ENCODE peak calls at places on chromosomes 12 and 14, in seven cellular contexts. T is CD4-positive, CD25-positive, alpha-beta regulatory T cell; M is heart right ventricle; P is heart left ventricle; K is right cardiac atrium; Z is keratinocyte; O is IMR-90. W is an unnamed sample. For H3K27me3 and H3K4me1, the result is how much of the 10 kb centered on the place peaks cover.

GRCh38 chr12:1922075-1922709 is 3.7 kb upstream of the CACNA2D4 start:
- DNase-seq in P (peak), T (no peak), K (no peak), O (no peak), Z (no peak), M (no peak), W (no peak)

GRCh38 chr14:56821807-56822615 is 11.7 kb upstream of the OTX2 start:
- DNase-seq in P (no peak), T (no peak), O (no peak), Z (no peak), M (no peak), K (no peak), W (no peak)

GRCh38 chr12:27424631-27425230 is 21.8 kb upstream of the SMCO2 start:
- DNase-seq in P (no peak), K (no peak), M (peak), Z (no peak), T (no peak), O (peak), W (peak)

GRCh38 chr14:103115845-103116572 is 7.3 kb upstream of the TNFAIP2 start:
- DNase-seq in Z (no peak), O (peak), T (no peak), P (no peak), K (no peak), M (no peak), W (no peak)

GRCh38 chr12:50568338-50569155 is 63.8 kb downstream of the DIP2B start:
- DNase-seq in M (no peak), Z (no peak), P (no peak), K (no peak), O (peak), T (no peak), W (no peak)

GRCh38 chr12:4069046-4070010 is 196.1 kb upstream of the PARP11 start:
- DNase-seq in O (no peak), K (no peak), T (no peak), Z (no peak), P (no peak), M (no peak), W (no peak)

GRCh38 chr12:108611884-108612415 is 14.1 kb upstream of the TMEM119 start:
- DNase-seq in O (peak), M (no peak), K (no peak), P (no peak), Z (peak), T (peak), W (no peak)

GRCh38 chr14:71693373-71693772 is 238.9 kb upstream of the RGS6 start:
- DNase-seq in P (no peak), K (no peak), Z (no peak), T (peak), M (no peak), O (peak), W (no peak)

GRCh38 chr12:24306001-24306400 is 356.5 kb upstream of the SOX5 start:
- DNase-seq in Z (no peak), P (no peak), K (no peak), O (no peak), T (no peak), M (no peak), W (no peak)

GRCh38 chr12:115012861-115013667 is 329.1 kb upstream of the TBX3 start:
- DNase-seq in T (no peak), O (no peak), P (no peak), M (no peak), K (no peak), Z (no peak), W (no peak)

GRCh38 chr12:1728824-1729223 is 38.0 kb downstream of the ADIPOR2 start:
- DNase-seq in T (no peak), O (no peak), M (no peak), K (no peak), P (no peak), Z (no peak), W (no peak)

GRCh38 chr12:124915249-124916236 is 1.1 kb upstream of the UBC start:
- DNase-seq in P (no peak), Z (no peak), M (peak), K (peak), O (peak), T (no peak), W (no peak)

GRCh38 chr14:32201816-32202467 is at the start of gene RNU6-7:
- DNase-seq in Z (no peak), T (peak), M (peak), O (peak), K (peak), P (no peak), W (peak)

GRCh38 chr12:108642269-108642870 is 8.7 kb upstream of the SELPLG start:
- DNase-seq in M (no peak), P (no peak), Z (no peak), O (no peak), T (no peak), K (no peak), W (no peak)

DNA sequence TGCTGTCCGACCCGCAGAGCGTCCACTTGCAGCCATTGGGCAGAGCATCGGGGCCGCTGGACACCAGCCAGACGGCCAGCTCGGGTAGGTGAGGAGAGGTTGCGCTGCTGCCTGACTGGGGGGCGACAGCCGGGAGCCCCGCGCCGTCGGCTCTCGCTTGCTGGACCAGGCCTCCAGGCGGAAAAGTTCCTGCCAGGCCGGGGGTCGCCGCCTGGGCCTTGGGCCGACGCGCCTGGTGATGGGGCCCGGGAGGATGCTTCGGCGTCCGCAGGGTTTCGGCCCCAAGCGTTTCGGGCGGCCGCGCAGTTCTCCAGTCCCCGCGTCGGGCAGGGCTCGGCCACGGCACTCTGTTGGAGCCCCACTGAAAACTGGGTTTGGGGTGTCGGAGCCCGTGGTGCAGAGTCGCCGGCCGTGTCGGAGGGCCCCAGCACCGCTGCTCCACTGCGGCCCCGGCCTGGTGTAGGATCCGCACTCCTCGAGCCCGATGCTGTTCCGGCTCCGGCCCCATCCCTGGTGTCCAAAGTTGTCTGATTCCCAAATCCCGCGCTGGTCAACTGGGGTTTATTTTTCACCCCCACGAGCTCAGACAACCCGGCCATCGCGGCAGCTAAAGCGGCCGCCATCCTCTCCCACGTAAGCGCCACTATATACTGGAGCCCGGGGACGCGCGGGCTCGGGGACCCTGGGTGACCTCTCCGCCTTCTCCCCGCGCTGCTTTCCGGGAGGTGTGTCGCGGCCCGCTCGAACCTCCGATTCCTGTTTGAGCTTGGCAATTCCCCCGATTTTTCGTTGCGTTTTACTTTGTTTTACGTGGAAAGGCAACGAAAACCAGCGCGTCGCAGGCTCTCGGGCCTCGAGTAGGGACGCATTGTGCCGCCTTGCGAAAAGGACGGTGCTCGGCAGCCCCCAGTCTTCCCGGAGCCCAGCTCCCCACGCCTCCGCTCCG is 872 bp downstream of the VSX2 start:
- DNase-seq in Z (no peak), M (no peak), T (peak), K (no peak), P (no peak), O (no peak), W (no peak)
- H3K27me3 ChIP-seq in Z (half or more), M (under half), T (under half), K (under half), P (half or more), O (half or more), W (under half)

GRCh38 chr12:3032770-3033537 is 44.2 kb upstream of the TSPAN9 start:
- DNase-seq in O (no peak), Z (no peak), T (no peak), P (peak), K (peak), M (peak), W (no peak)
- H3K4me3 ChIP-seq in O (no peak), Z (no peak), T (no peak), P (no peak), K (no peak), M (no peak), W (no peak)

GRCh38 chr14:104972301-104973211 is 5.6 kb downstream of the AHNAK2 start:
- DNase-seq in Z (peak), M (no peak), P (peak), T (no peak), O (no peak), K (peak), W (no peak)
- H3K4me1 ChIP-seq in Z (half or more), M (half or more), P (half or more), T (under half), O (under half), K (under half), W (half or more)

DNA sequence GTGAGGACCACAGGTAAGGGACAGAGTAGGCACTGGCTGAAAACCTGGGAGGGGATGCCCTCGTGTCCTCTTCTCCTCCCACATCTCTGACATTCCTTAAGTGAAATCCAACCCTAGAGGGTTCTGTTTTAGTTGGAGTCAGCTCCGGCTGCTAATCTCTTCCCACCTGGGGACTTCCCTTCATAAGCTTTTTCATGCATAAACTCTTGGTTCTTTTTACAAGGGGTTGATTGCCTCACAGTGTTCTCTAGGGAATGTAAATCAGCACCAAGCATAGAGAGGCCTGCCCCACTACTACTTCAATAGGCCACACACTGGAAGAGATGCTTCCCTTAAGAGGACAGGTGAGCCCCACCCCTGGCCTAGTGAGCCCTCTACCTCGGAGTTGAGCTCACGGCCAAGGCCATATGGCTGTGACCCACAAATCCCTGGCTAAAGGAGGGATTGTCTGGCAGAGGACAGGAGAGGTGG is 3.2 kb upstream of the SYNDIG1L start:
- DNase-seq in P (no peak), K (no peak), O (no peak), Z (no peak), M (no peak), T (no peak), W (no peak)
- H3K27me3 ChIP-seq in P (under half), K (under half), O (half or more), Z (under half), M (under half), T (under half), W (under half)

DNA sequence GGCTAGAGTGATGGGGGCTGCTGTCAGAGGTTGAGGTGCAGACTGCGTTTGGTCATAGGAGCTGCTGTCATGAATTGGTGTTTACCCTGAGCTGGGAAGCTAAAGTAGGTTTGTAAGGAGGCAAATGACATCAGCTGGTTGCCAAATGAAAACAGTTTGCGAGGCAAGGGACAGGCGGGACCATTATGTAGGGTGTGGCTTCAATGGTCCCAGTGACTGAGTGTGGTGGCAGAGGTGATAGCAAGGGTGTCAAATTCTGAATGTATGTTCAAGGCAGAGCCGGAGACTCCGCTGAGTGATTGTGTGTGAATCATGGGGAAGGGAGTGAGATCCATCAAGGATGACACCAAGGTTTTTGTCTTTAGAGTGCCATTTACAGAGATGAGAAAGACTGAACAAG is 359.5 kb downstream of the VRK1 start:
- DNase-seq in K (no peak), Z (no peak), P (no peak), M (no peak), T (no peak), O (no peak), W (no peak)
- H3K4me3 ChIP-seq in K (no peak), Z (no peak), P (no peak), M (no peak), T (no peak), O (no peak), W (no peak)

GRCh38 chr12:43285248-43285647 is 266.8 kb downstream of the ADAMTS20 start:
- DNase-seq in K (no peak), T (no peak), M (no peak), Z (peak), P (no peak), O (peak), W (no peak)
- H3K4me1 ChIP-seq in K (under half), T (under half), M (under half), Z (under half), P (under half), O (under half), W (under half)

DNA sequence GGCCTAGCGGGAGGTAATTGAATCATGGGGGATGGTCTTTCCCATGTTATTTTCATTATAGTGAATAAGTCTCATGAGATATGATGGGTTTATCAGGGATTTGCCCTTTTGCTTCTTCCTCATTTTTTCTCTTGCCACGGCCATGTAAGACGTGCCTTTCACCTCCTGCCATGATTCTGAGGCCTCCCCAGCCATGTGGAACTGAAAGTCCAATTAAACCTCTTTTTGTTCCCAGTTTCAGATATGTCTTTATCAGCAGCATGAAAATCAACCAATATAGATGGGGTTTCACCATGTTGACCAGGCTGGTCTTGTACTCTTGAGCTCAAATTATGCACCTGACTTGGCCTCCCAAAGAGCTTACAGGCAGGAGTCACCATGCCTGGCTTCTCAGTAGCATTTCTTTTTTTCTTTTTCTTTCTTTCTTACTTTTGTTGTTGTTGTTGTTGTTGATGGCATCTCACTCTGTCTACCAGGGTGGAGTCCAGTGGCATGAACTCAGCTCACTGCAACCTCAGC is 33.2 kb downstream of the TSPAN19 start:
- DNase-seq in M (no peak), O (no peak), Z (no peak), P (no peak), T (no peak), K (no peak), W (no peak)
- H3K27me3 ChIP-seq in M (under half), O (under half), Z (under half), P (under half), T (under half), K (under half), W (under half)

GRCh38 chr12:13198240-13198639 is 1.7 kb downstream of the EMP1 start:
- DNase-seq in T (no peak), M (no peak), O (no peak), P (no peak), K (no peak), Z (no peak), W (no peak)
- H3K4me3 ChIP-seq in T (no peak), M (peak), O (peak), P (peak), K (peak), Z (peak), W (no peak)

DNA sequence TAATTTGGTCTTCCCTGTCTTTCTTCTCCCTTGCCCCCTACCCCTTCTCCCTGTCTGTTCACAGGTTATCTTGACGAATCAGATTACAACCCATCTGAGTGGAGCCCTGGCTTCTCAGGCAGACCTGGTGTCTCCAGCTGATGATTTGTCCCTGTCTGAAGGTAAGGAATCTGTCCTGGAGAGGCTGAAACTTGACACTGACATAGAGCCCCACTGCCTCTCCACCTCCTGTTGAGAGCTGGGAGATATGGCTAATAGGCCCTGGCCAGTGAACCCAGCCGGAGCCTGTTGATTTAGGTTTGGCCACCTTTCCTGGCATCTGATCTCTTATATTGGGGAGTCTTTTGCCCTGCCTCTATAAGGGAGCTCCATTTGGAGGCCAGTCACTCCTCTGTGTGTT is 472.2 kb downstream of the RAD51B start:
- DNase-seq in T (no peak), O (no peak), P (no peak), K (no peak), M (no peak), Z (no peak), W (no peak)
- H3K4me1 ChIP-seq in T (under half), O (under half), P (under half), K (under half), M (under half), Z (under half), W (under half)

GRCh38 chr12:53766881-53767280 is 15.1 kb upstream of the CISTR start:
- DNase-seq in Z (no peak), O (peak), K (no peak), P (no peak), M (no peak), T (no peak), W (no peak)
- H3K27me3 ChIP-seq in Z (under half), O (under half), K (under half), P (under half), M (under half), T (under half), W (under half)

W was measured in Panc1.